ENCODE peak calls at places on chromosomes 4 and X, in eight cellular contexts. G, V, B, Z, F, H, O and D are unnamed samples.

GRCh38 chr4:6393544-6394475 is 78.6 kb downstream of the PPP2R2C start:
- DNase-seq in Z (no peak), B (no peak), H (no peak), F (no peak), V (no peak), G (no peak), O (no peak), D (no peak)

GRCh38 chrX:141903400-141904155 is at the start of gene MAGEC1:
- DNase-seq in O (no peak), H (no peak), V (no peak), Z (no peak), G (no peak), F (no peak), B (no peak), D (no peak)

GRCh38 chr4:40043786-40044185 is 12.9 kb upstream of the N4BP2 start:
- DNase-seq in Z (no peak), B (no peak), O (no peak), V (no peak), H (no peak), F (no peak), G (no peak), D (no peak)

GRCh38 chr4:142440093-142440492 is 406.0 kb downstream of the INPP4B start:
- DNase-seq in H (no peak), F (no peak), O (peak; percentile 59), Z (no peak), G (no peak), V (peak; percentile 5), B (no peak), D (no peak)

GRCh38 chr4:82045267-82045666 is 328.5 kb downstream of the HNRNPD start:
- DNase-seq in G (no peak), Z (no peak), F (no peak), O (no peak), H (no peak), V (no peak), B (no peak), D (no peak)

GRCh38 chr4:101290651-101291050 is 56.7 kb downstream of the PPP3CA start:
- DNase-seq in Z (no peak), F (no peak), O (no peak), H (no peak), B (no peak), V (no peak), G (no peak), D (no peak)

GRCh38 chr4:81164623-81165416 is 50.2 kb downstream of the PRKG2 start:
- DNase-seq in F (no peak), H (no peak), B (no peak), G (no peak), O (peak; percentile 16), V (peak; percentile 90), Z (peak; percentile 43), D (no peak)

GRCh38 chr4:176718881-176719280 is 73.8 kb downstream of the VEGFC start:
- DNase-seq in Z (no peak), F (no peak), O (peak; percentile 26), V (no peak), G (no peak), H (no peak), B (no peak), D (no peak)

GRCh38 chr4:184163813-184164212 is 53.9 kb downstream of the ENPP6 start:
- DNase-seq in O (peak; percentile 7), V (peak; percentile 3), Z (no peak), H (peak; percentile 23), B (peak; percentile 52), G (peak; percentile 82), F (peak; percentile 83), D (peak; percentile 30)

GRCh38 chrX:139290310-139290709 is 240.2 kb upstream of the F9 start:
- DNase-seq in G (no peak), O (no peak), F (no peak), B (no peak), H (no peak), Z (peak; percentile 1), V (no peak), D (no peak)

GRCh38 chr4:153222162-153222789 is 18.0 kb downstream of the TRIM2 start:
- DNase-seq in F (peak; percentile 83), H (peak; percentile 18), B (peak; percentile 63), G (no peak), Z (no peak), O (peak; percentile 88), V (peak; percentile 32), D (peak; percentile 58)

GRCh38 chr4:184067931-184068554 is 149.6 kb downstream of the ENPP6 start:
- DNase-seq in Z (no peak), F (no peak), B (no peak), O (no peak), V (no peak), H (no peak), G (no peak), D (no peak)

GRCh38 chr4:85968945-85969830 is 390.7 kb downstream of the MAPK10 start:
- DNase-seq in B (peak; percentile 37), G (no peak), Z (no peak), V (peak; percentile 35), F (peak; percentile 31), H (no peak), O (peak; percentile 87), D (peak; percentile 9)

GRCh38 chr4:144709793-144710525 is 64.0 kb downstream of the HHIP start:
- DNase-seq in F (peak; percentile 10), H (no peak), Z (peak; percentile 34), B (no peak), V (peak; percentile 89), O (peak; percentile 68), G (no peak), D (no peak)

GRCh38 chrX:9940397-9940796 is 26.8 kb upstream of the CLDN34 start:
- DNase-seq in F (peak; percentile 41), V (peak; percentile 75), Z (peak; percentile 59), H (no peak), G (no peak), B (no peak), O (peak; percentile 77), D (no peak)

GRCh38 chr4:100314057-100314456 is 123.8 kb upstream of the DDIT4L start:
- DNase-seq in V (no peak), B (no peak), G (no peak), H (no peak), O (no peak), F (no peak), Z (no peak), D (no peak)

GRCh38 chr4:109803924-109804571 is 2.2 kb upstream of the CFI start:
- DNase-seq in F (peak; percentile 42), O (peak; percentile 70), G (no peak), Z (no peak), B (peak; percentile 52), V (peak; percentile 42), H (no peak), D (peak; percentile 11)

GRCh38 chrX:133921764-133922389 is 63.5 kb downstream of the GPC3 start:
- DNase-seq in Z (no peak), G (peak; percentile 64), V (no peak), F (peak; percentile 32), O (peak; percentile 13), H (peak; percentile 44), B (peak; percentile 92), D (peak; percentile 28)

GRCh38 chrX:154748712-154749339 is 2.1 kb downstream of the GAB3 start:
- DNase-seq in V (peak; percentile 31), B (peak; percentile 73), F (peak; percentile 50), G (no peak), O (peak; percentile 66), H (no peak), Z (no peak), D (peak; percentile 40)

GRCh38 chr4:8473198-8473919 is 32.8 kb downstream of the TRMT44 start:
- DNase-seq in G (no peak), Z (no peak), O (no peak), V (no peak), F (no peak), H (no peak), B (no peak), D (no peak)

GRCh38 chr4:168509786-168510185 is 12.9 kb downstream of the PALLD start:
- DNase-seq in O (peak; percentile 16), V (peak; percentile 23), Z (peak; percentile 60), G (no peak), F (no peak), H (peak; percentile 23), B (no peak), D (no peak)

GRCh38 chr4:176404591-176404990 is 84.8 kb downstream of the SPCS3 start:
- DNase-seq in O (peak; percentile 54), V (peak; percentile 14), G (no peak), H (no peak), B (no peak), F (no peak), Z (no peak), D (no peak)

GRCh38 chr4:163764569-163764968 is 270.1 kb downstream of the TMA16 start:
- DNase-seq in O (no peak), V (peak; percentile 59), F (no peak), B (no peak), Z (no peak), H (no peak), G (no peak), D (no peak)